ENCODE peak calls at places on chromosomes 5 and 9, in ten cellular contexts. J is stomach, L is fibroblast of mammary gland, E is epithelial cell of esophagus, W is lower lobe of right lung, Z is Peyer's patch, N is ovary, H is tibial nerve, K is AG04450, R is cardiac fibroblast. O is an unnamed sample.

GRCh38 chr9:12748016-12748415 is 26.8 kb upstream of the LURAP1L start:
- DNase-seq in Z (no peak), W (no peak), H (no peak), J (no peak), L (peak), K (no peak), N (no peak), R (peak), E (peak), O (peak)

GRCh38 chr9:133103183-133103986 is 17.7 kb downstream of the RALGDS start:
- DNase-seq in Z (peak), R (peak), L (peak), W (peak), N (peak), H (peak), J (peak), E (peak), K (no peak), O (peak)

GRCh38 chr5:152511531-152512132 is 106.6 kb upstream of the NMUR2 start:
- DNase-seq in R (no peak), J (no peak), K (no peak), W (no peak), Z (no peak), N (no peak), E (no peak), H (no peak), L (no peak), O (no peak)

GRCh38 chr9:132881826-132882225 is 3.1 kb downstream of the SPACA9 start:
- DNase-seq in Z (no peak), L (no peak), J (no peak), H (no peak), K (no peak), N (no peak), R (no peak), E (no peak), W (no peak), O (no peak)

GRCh38 chr5:134446938-134447337 is 35.3 kb upstream of the CDKN2AIPNL start:
- DNase-seq in W (no peak), K (no peak), R (no peak), N (no peak), L (no peak), H (no peak), E (no peak), J (no peak), Z (peak), O (no peak)

GRCh38 chr9:85114799-85115198 is 445.3 kb downstream of the NTRK2 start:
- DNase-seq in K (no peak), E (peak), Z (no peak), R (no peak), N (no peak), J (no peak), W (no peak), H (no peak), L (no peak), O (no peak)

GRCh38 chr9:115135786-115136185 is 17.8 kb upstream of the TNC start:
- DNase-seq in H (no peak), N (no peak), L (peak), Z (no peak), E (no peak), K (no peak), W (no peak), J (no peak), R (peak), O (no peak)

GRCh38 chr9:129210125-129210524 is 32.1 kb upstream of the IER5L start:
- DNase-seq in L (no peak), W (no peak), E (no peak), H (no peak), Z (no peak), J (no peak), K (no peak), N (no peak), R (no peak), O (no peak)

GRCh38 chr9:72454871-72455471 is 66.4 kb upstream of the TMC1 start:
- DNase-seq in N (no peak), W (no peak), R (peak), Z (no peak), K (no peak), J (no peak), E (no peak), H (no peak), L (no peak), O (no peak)

GRCh38 chr5:57034517-57034916 is 82.6 kb upstream of the MIER3 start:
- DNase-seq in K (no peak), E (peak), N (no peak), L (no peak), Z (no peak), W (no peak), J (no peak), H (no peak), R (no peak), O (no peak)

GRCh38 chr5:50445281-50445949 is 4.3 kb upstream of the EMB start:
- DNase-seq in N (no peak), H (no peak), L (no peak), J (no peak), K (no peak), Z (peak), R (no peak), E (no peak), W (no peak), O (no peak)

DNA sequence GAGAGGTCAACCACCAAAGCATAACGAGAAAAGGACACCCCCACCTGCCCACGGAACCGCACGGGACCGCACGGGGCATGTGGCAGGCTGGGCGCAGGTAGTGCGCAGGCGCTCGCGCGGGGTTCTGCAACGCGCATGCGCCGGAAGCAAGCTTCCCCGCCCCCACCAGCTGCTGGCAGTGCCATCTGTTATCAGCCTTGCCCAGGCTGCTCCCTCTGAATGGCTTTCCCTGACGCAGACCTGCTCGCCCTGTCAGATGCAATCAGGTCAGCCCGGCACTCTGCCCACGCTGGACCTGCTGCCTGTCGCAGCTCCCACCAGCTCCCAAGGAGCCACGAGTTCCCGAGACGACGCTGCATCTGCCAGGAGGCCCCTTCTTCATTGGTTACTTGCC is 22.8 kb downstream of the PTCH1 start:
- DNase-seq in L (no peak), Z (no peak), E (no peak), W (no peak), N (no peak), K (no peak), H (no peak), R (no peak), J (no peak), O (no peak)
- H3K4me3 ChIP-seq in L (no peak), Z (peak), E (no peak), W (no peak), N (no peak), K (no peak), H (no peak), R (no peak), J (peak), O (no peak)

GRCh38 chr9:2637390-2637789 is 15.8 kb downstream of the VLDLR start:
- DNase-seq in E (no peak), J (no peak), K (no peak), L (no peak), R (no peak), H (no peak), Z (no peak), W (no peak), N (no peak), O (no peak)

GRCh38 chr9:2631263-2631662 is 9.7 kb downstream of the VLDLR start:
- DNase-seq in J (no peak), H (no peak), K (no peak), E (no peak), R (no peak), W (no peak), N (no peak), Z (no peak), L (no peak), O (no peak)

GRCh38 chr9:2635922-2636321 is 14.3 kb downstream of the VLDLR start:
- DNase-seq in R (no peak), L (no peak), H (no peak), E (no peak), J (no peak), N (no peak), K (no peak), Z (no peak), W (no peak), O (no peak)

GRCh38 chr9:2634158-2634557 is 12.6 kb downstream of the VLDLR start:
- DNase-seq in K (no peak), N (no peak), J (no peak), R (no peak), W (no peak), L (no peak), H (no peak), E (no peak), Z (no peak), O (no peak)

GRCh38 chr9:2634818-2635217 is 13.2 kb downstream of the VLDLR start:
- DNase-seq in J (no peak), Z (no peak), H (no peak), L (no peak), W (no peak), N (no peak), E (no peak), R (no peak), K (no peak), O (no peak)
- TF ChIP-seq CTCF in J (no peak), Z (no peak), H (no peak), L (no peak), W (no peak), N (no peak), E (no peak), R (no peak), K (no peak), O (no peak)

GRCh38 chr5:76715484-76715733 is 517 bp upstream of the F2R start:
- DNase-seq in R (no peak), N (no peak), K (no peak), Z (no peak), L (no peak), E (no peak), H (no peak), W (no peak), J (no peak), O (no peak)
- H3K4me3 ChIP-seq in R (peak), N (peak), K (peak), Z (peak), L (peak), E (peak), H (peak), W (peak), J (peak), O (peak)

GRCh38 chr5:143045062-143045461 is 274.9 kb downstream of the ARHGAP26 start:
- DNase-seq in L (no peak), H (no peak), W (no peak), N (no peak), K (no peak), E (no peak), R (no peak), J (no peak), Z (no peak), O (no peak)
- TF ChIP-seq CTCF in L (no peak), H (no peak), W (no peak), N (no peak), K (no peak), E (no peak), R (no peak), J (no peak), Z (no peak), O (no peak)

GRCh38 chr5:135477594-135477993 is 25.4 kb upstream of the TIFAB start:
- DNase-seq in W (no peak), J (no peak), L (no peak), Z (no peak), N (no peak), K (no peak), R (no peak), H (no peak), E (no peak), O (no peak)

GRCh38 chr5:135478938-135479337 is 26.8 kb upstream of the TIFAB start:
- DNase-seq in R (no peak), W (no peak), Z (no peak), L (no peak), H (no peak), J (no peak), K (no peak), E (no peak), N (no peak), O (no peak)

GRCh38 chr5:135481387-135481786 is 29.2 kb upstream of the TIFAB start:
- DNase-seq in K (no peak), L (no peak), W (no peak), Z (no peak), E (no peak), J (no peak), H (no peak), N (no peak), R (no peak), O (no peak)

GRCh38 chr5:135473956-135474670 is 22.0 kb upstream of the TIFAB start:
- DNase-seq in H (no peak), L (no peak), W (no peak), Z (no peak), J (no peak), N (no peak), R (no peak), E (peak), K (no peak), O (no peak)

GRCh38 chr5:135476615-135477493 is 24.7 kb upstream of the TIFAB start:
- DNase-seq in W (no peak), K (no peak), Z (no peak), R (no peak), E (no peak), L (no peak), N (no peak), H (no peak), J (peak), O (no peak)
- H3K4me3 ChIP-seq in W (no peak), K (no peak), Z (no peak), R (no peak), E (no peak), L (no peak), N (no peak), H (no peak), J (no peak), O (no peak)

GRCh38 chr5:52693279-52693678 is 94.4 kb upstream of the ITGA1 start:
- DNase-seq in H (no peak), N (peak), Z (peak), E (peak), W (no peak), K (no peak), R (peak), L (peak), J (peak), O (peak)
- TF ChIP-seq CTCF in H (peak), N (peak), Z (peak), E (peak), W (peak), K (peak), R (peak), L (peak), J (peak), O (peak)

DNA sequence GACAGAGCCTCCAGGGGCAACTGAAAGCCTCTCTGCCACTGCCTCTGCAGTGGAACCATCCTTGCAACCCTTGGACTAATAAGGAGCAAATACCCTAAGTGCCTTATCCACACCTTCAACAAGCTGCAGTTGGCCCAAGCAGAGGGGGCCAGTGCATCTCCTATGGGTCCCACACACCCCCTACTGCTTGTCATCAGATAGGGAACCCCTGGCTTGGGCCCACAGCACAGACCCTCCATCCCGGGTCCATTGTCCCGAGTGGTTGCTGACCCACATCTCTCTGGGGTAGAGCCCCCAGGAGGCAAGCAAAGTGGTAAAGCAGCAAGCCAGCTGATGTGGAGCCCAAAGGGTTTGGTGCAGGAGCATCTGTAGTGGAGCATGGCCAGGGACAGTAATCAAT is 119.5 kb downstream of the PJA2 start:
- DNase-seq in L (no peak), E (no peak), Z (no peak), R (no peak), J (no peak), H (no peak), N (no peak), K (no peak), W (no peak), O (no peak)
- H3K4me3 ChIP-seq in L (no peak), E (no peak), Z (no peak), R (no peak), J (no peak), H (no peak), N (no peak), K (no peak), W (no peak), O (no peak)

O was measured in choroid plexus epithelial cell.